ENCODE peak calls at places on chromosomes 5 and 9, in five cellular contexts. P, L, H, F and Q are unnamed samples.

GRCh38 chr5:169534311-169534880 is 49.2 kb upstream of the SPDL1 start:
- DNase-seq in P (no peak), F (no peak), L (no peak), H (no peak), Q (no peak)

GRCh38 chr5:135505973-135506372 is 29.8 kb downstream of the NEUROG1 start:
- DNase-seq in P (no peak), H (no peak), L (no peak), F (no peak), Q (no peak)

GRCh38 chr9:28073278-28073677 is 500.0 kb upstream of the C9orf72 start:
- DNase-seq in L (no peak), F (peak), H (no peak), P (no peak), Q (no peak)

GRCh38 chr9:68530618-68531017 is 10.1 kb downstream of the TMEM252 start:
- DNase-seq in H (no peak), P (no peak), L (peak), F (no peak), Q (no peak)

GRCh38 chr9:91714020-91714721 is 235.9 kb downstream of the ROR2 start:
- DNase-seq in P (peak), L (peak), H (peak), F (peak), Q (peak)

GRCh38 chr5:147617191-147617606 is 107.3 kb upstream of the DPYSL3 start:
- DNase-seq in L (peak), F (no peak), H (no peak), P (no peak), Q (no peak)

GRCh38 chr9:126061575-126061974 is 265.1 kb upstream of the MVB12B start:
- DNase-seq in H (no peak), P (no peak), L (no peak), F (no peak), Q (no peak)

GRCh38 chr5:146042628-146043279 is 62.6 kb downstream of the PLAC8L1 start:
- DNase-seq in L (peak), P (no peak), H (no peak), F (no peak), Q (no peak)

GRCh38 chr9:110602281-110602680 is 22.7 kb upstream of the SVEP1 start:
- DNase-seq in H (no peak), L (peak), F (no peak), P (no peak), Q (no peak)

GRCh38 chr9:129669946-129670345 is 4.5 kb downstream of the PRRX2 start:
- DNase-seq in F (no peak), P (no peak), H (no peak), L (no peak), Q (no peak)